ENCODE peak calls at places on chromosomes 2 and 18, in four cellular contexts. T is transverse colon, L is esophagus muscularis mucosa, H is heart left ventricle. A is an unnamed sample.

GRCh38 chr2:83517727-83518368 is 941.2 kb downstream of the SUCLG1 start:
- DNase-seq in T (no peak), L (no peak), H (no peak), A (no peak)

GRCh38 chr2:191740016-191740419 is 62.1 kb downstream of the NABP1 start:
- DNase-seq in T (no peak), L (no peak), H (no peak), A (no peak)

GRCh38 chr18:7987284-7987976 is 420.3 kb downstream of the PTPRM start:
- DNase-seq in T (no peak), L (no peak), H (no peak), A (no peak)

GRCh38 chr2:39593439-39594393 is 72.0 kb upstream of the TMEM178A start:
- DNase-seq in T (no peak), L (no peak), H (peak), A (peak)

GRCh38 chr2:192002418-192002817 is 155.5 kb upstream of the CAVIN2 start:
- DNase-seq in T (no peak), L (no peak), H (no peak), A (no peak)

GRCh38 chr18:48869591-48869990 is 81.2 kb downstream of the SMAD7 start:
- DNase-seq in T (no peak), L (no peak), H (peak), A (no peak)

GRCh38 chr18:63346031-63346430 is 21.0 kb downstream of the KDSR start:
- DNase-seq in T (no peak), L (no peak), H (peak), A (no peak)

GRCh38 chr18:22494771-22495170 is 77.1 kb upstream of the CTAGE1 start:
- DNase-seq in T (no peak), L (no peak), H (no peak), A (no peak)

GRCh38 chr2:192687000-192687399 is 492.3 kb upstream of the TMEFF2 start:
- DNase-seq in T (no peak), L (no peak), H (no peak), A (no peak)

GRCh38 chr2:180991820-180992219 is 11.4 kb downstream of the UBE2E3 start:
- DNase-seq in T (no peak), L (no peak), H (no peak), A (no peak)

GRCh38 chr2:12819721-12820120 is 103.0 kb downstream of the TRIB2 start:
- DNase-seq in T (no peak), L (no peak), H (no peak), A (no peak)

GRCh38 chr18:76658627-76659026 is 163.6 kb upstream of the ZNF516 start:
- DNase-seq in T (no peak), L (no peak), H (no peak), A (peak)

GRCh38 chr2:206936456-206937222 is 2.7 kb upstream of the CPO start:
- DNase-seq in T (no peak), L (no peak), H (no peak), A (no peak)

GRCh38 chr2:63993871-63994270 is 25.4 kb downstream of the VPS54 start:
- DNase-seq in T (no peak), L (no peak), H (no peak), A (no peak)

GRCh38 chr2:217976301-217976700 is 26.5 kb downstream of the TNS1 start:
- DNase-seq in T (no peak), L (no peak), H (peak), A (no peak)

GRCh38 chr2:136013962-136014361 is 28.5 kb upstream of the DARS1 start:
- DNase-seq in T (no peak), L (no peak), H (no peak), A (no peak)

GRCh38 chr18:10985689-10986088 is 163.7 kb downstream of the PIEZO2 start:
- DNase-seq in T (no peak), L (no peak), H (no peak), A (no peak)

GRCh38 chr2:31134450-31134849 is 3.8 kb downstream of the GALNT14 start:
- DNase-seq in T (no peak), L (peak), H (no peak), A (no peak)

GRCh38 chr18:8696749-8697211 is 8.6 kb upstream of the MTCL1 start:
- DNase-seq in T (peak), L (peak), H (peak), A (peak)

GRCh38 chr2:197191948-197192338 is 118.6 kb downstream of the ANKRD44 start:
- DNase-seq in T (no peak), L (peak), H (no peak), A (no peak)

GRCh38 chr2:84782717-84783442 is 98.0 kb downstream of the TRABD2A start:
- DNase-seq in T (no peak), L (no peak), H (no peak), A (peak)

GRCh38 chr2:65417509-65418085 is 14.8 kb downstream of the SPRED2 start:
- DNase-seq in T (no peak), L (no peak), H (no peak), A (no peak)

GRCh38 chr2:45946023-45946422 is 294.5 kb downstream of the PRKCE start:
- DNase-seq in T (no peak), L (no peak), H (no peak), A (no peak)

GRCh38 chr2:42095923-42096408 is 48.1 kb downstream of the PKDCC start:
- DNase-seq in T (peak), L (no peak), H (peak), A (peak)

GRCh38 chr2:240896871-240897692 is 1.1 kb upstream of the MAB21L4 start:
- DNase-seq in T (peak), L (no peak), H (no peak), A (no peak)

GRCh38 chr2:170500770-170501169 is 214.4 kb upstream of the SP5 start:
- DNase-seq in T (no peak), L (peak), H (no peak), A (no peak)

GRCh38 chr2:38797276-38797675 is 19.3 kb downstream of the GEMIN6 start:
- DNase-seq in T (no peak), L (no peak), H (no peak), A (no peak)

GRCh38 chr18:3773303-3773702 is 323.3 kb downstream of the TGIF1 start:
- DNase-seq in T (no peak), L (no peak), H (no peak), A (no peak)

GRCh38 chr2:54060000-54060399 is 55.4 kb upstream of the ACYP2 start:
- DNase-seq in T (no peak), L (no peak), H (no peak), A (no peak)

GRCh38 chr2:171210864-171211431 is 50.3 kb upstream of the TLK1 start:
- DNase-seq in T (no peak), L (no peak), H (no peak), A (peak)

GRCh38 chr2:16650287-16651249 is 15.1 kb downstream of the CYRIA start:
- DNase-seq in T (no peak), L (no peak), H (no peak), A (peak)

GRCh38 chr2:101150306-101151140 is 659 bp downstream of the TBC1D8 start:
- DNase-seq in T (peak), L (no peak), H (peak), A (peak)

GRCh38 chr2:190809139-190809764 is 71.4 kb upstream of the GLS start:
- DNase-seq in T (peak), L (no peak), H (no peak), A (no peak)

GRCh38 chr2:22486343-22486742 is 898.6 kb upstream of the KLHL29 start:
- DNase-seq in T (no peak), L (no peak), H (no peak), A (no peak)

GRCh38 chr2:24359701-24360049 is 661 bp downstream of the ITSN2 start:
- DNase-seq in T (peak), L (no peak), H (peak), A (peak)
- TF ChIP-seq POLR2A in T (peak), L (no peak), H (no peak), A (no peak)

GRCh38 chr18:26532367-26533340 is 15.7 kb downstream of the KCTD1 start:
- DNase-seq in T (no peak), L (no peak), H (no peak), A (no peak)
- TF ChIP-seq POLR2A in T (no peak), L (no peak), H (no peak), A (no peak)

GRCh38 chr2:96739633-96740428 is at the start of gene LMAN2L:
- DNase-seq in T (peak), L (peak), H (peak), A (peak)
- TF ChIP-seq POLR2A in T (peak), L (no peak), H (no peak), A (peak)

DNA sequence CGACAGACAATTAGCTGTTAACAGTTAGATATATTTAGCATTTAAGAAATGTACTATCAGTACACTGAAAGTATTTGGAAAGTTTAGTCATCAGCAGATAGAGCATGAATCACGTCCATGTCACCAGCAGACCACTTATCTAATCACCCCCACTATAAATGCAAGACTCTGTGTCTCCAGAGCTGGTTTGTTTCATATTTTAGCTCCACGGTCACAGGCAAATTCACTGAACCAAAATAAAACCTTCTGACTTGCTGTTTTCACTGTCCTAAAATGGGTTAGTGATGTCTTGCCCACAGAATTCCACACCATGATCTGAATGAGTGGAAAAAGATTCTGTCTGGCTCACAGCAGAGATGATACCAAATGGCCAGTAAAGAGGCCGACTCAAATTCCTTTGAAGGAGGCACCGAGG is 64.9 kb downstream of the CDH2 start:
- DNase-seq in T (no peak), L (no peak), H (no peak), A (no peak)
- TF ChIP-seq POLR2A in T (no peak), L (no peak), H (peak), A (no peak)

DNA sequence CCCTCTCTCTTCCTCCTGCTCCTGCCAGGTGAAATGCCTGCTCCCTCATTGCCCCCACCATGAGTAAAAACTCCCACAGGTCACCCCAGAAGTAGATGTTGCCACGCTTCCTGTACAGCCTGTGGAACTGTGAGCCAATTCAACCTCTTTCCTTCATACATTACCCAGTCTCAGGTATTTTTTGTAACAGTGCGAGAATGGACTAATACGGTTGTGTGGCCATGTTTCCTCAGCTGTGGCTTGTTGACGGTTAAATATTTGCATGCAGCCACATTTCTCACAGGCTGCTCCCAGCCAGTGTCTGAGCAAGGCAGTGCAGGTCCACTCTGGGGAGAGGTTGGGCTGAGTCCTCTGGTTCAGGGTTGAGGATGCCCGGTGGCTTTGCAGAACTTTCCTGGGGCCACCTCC is 27.8 kb upstream of the COPS8 start:
- DNase-seq in T (peak), L (no peak), H (no peak), A (no peak)
- TF ChIP-seq POLR2A in T (no peak), L (no peak), H (no peak), A (no peak)

DNA sequence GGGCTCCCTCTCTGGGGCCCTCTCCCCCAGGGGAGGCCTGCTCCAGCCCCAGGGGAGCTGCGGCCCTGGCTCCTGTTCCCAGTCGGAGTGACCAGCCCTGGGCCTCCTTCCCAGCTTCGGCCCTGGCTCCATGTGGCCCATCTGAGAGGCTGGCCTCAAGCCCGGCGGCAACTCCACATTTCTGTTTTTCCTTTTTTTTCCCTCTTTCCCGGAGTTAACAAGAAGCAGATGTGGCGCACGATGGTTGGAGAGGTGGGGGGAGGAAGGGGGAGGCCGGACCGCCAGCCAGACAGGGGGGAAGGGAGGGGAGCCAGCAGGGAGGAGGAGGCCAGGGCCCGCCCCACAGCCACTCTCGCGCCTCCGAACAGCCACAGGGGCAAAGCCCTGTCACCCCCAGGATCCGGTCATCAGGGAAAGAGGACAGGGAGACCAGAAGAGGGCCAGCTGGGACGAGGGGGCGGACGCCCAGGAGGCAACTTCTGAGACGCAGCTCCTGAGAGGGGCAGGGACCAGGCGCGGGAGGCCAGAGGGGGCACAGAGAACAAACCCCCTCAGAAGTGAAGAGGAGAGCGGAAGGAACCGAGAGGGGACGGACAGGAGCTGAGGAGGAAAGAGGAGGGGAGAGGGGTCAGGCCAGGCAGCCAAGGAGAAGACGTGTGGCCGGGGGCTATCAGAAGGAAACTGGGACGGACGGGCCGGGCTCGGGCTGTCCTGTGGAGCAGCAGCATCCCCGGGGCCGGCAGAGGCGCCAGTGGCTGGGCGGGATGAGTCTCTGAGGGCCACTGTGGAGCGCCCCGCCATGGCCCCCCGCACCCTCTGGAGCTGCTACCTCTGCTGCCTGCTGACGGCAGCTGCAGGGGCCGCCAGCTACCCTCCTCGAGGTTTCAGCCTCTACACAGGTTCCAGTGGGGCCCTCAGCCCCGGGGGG is at the start of gene EMILIN1:
- DNase-seq in T (peak), L (peak), H (peak), A (peak)
- TF ChIP-seq POLR2A in T (peak), L (no peak), H (peak), A (peak)

GRCh38 chr2:150487537-150488429 is at the start of gene RND3:
- DNase-seq in T (peak), L (peak), H (peak), A (peak)
- TF ChIP-seq POLR2A in T (peak), L (peak), H (peak), A (no peak)

DNA sequence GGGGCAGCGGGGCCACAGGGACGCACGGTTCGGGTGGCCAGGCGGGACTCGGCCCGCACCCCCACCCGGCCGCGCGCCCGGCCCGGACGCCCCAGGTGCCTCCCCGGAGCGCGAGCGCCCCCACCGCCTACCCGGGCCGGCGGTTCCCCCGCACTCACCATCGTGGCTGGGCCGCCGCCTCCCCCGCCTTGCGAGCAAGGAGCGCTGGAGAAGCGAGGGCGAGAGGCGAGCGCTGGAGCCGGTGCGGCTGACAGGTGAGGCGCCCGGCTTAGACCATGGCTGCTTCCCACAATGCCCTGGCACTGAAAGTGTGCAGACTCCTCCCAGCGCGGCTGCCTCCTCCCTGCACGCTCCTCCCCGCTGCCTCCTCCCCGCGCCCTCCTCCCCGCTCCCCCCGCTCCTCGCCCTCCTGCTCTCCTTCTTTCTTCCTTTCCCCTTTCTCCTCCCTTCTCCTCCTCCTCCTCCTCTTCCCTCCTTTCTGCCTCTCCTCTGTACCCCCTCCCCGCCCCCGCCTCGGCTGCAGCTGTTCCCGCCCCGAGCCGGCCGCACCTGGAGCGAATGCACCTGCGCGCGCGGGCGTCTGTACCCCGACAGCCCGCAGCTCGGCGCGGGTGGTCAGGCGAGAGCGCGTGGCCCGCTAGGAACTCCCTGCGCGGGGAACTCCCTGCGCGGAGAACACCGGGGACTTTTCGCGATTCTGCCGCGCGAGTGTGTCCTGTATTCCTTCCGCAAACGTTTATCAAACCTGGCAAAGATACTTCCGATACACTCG is at the start of gene AP1S3:
- DNase-seq in T (peak), L (no peak), H (peak), A (peak)
- TF ChIP-seq POLR2A in T (peak), L (no peak), H (no peak), A (no peak)